ENCODE peak calls at places on chromosome 6, in seven cellular contexts. O, F, A, Z, C, S and H are unnamed samples.
A peak's percentile ranks its signal among the peaks of the same experiment; 100 is the strongest.

GRCh38 chr6:56727097-56727845 is 84.6 kb upstream of the DST start:
- DNase-seq in O (no peak), F (no peak), A (no peak), Z (no peak), C (no peak), S (no peak), H (no peak)

GRCh38 chr6:28597217-28597835 is 71.6 kb downstream of the GPX5 start:
- DNase-seq in O (no peak), F (no peak), A (peak; percentile 41), Z (no peak), C (no peak), S (no peak), H (no peak)

GRCh38 chr6:74946961-74947360 is 258.9 kb downstream of the COL12A1 start:
- DNase-seq in O (no peak), F (no peak), A (no peak), Z (peak; percentile 18), C (no peak), S (no peak), H (no peak)

GRCh38 chr6:50113114-50113857 is 63.6 kb upstream of the DEFB112 start:
- DNase-seq in O (no peak), F (no peak), A (no peak), Z (no peak), C (no peak), S (no peak), H (no peak)

GRCh38 chr6:56842602-56843475 is 112.1 kb upstream of the BEND6 start:
- DNase-seq in O (no peak), F (no peak), A (peak; percentile 31), Z (no peak), C (no peak), S (no peak), H (peak; percentile 38)

GRCh38 chr6:48048460-48049146 is 62.4 kb downstream of the PTCHD4 start:
- DNase-seq in O (no peak), F (no peak), A (no peak), Z (no peak), C (no peak), S (no peak), H (no peak)

GRCh38 chr6:53811082-53811481 is 16.3 kb downstream of the LRRC1 start:
- DNase-seq in O (no peak), F (no peak), A (no peak), Z (no peak), C (no peak), S (no peak), H (no peak)

GRCh38 chr6:130359736-130360135 is 6.1 kb upstream of the TMEM200A start:
- DNase-seq in O (no peak), F (no peak), A (no peak), Z (no peak), C (no peak), S (no peak), H (no peak)

GRCh38 chr6:11309947-11310665 is 77.6 kb upstream of the NEDD9 start:
- DNase-seq in O (no peak), F (no peak), A (no peak), Z (no peak), C (no peak), S (no peak), H (no peak)

GRCh38 chr6:110492584-110492983 is 16.2 kb upstream of the SLC22A16 start:
- DNase-seq in O (no peak), F (no peak), A (no peak), Z (no peak), C (no peak), S (no peak), H (no peak)

GRCh38 chr6:99031957-99032356 is 84.2 kb upstream of the FBXL4 start:
- DNase-seq in O (no peak), F (no peak), A (no peak), Z (no peak), C (no peak), S (no peak), H (no peak)